ENCODE peak calls at places on chromosomes 1 and 21, in seven cellular contexts. F is thoracic aorta, X is pancreas, M is foreskin fibroblast, P is SK-N-SH, Z is Peyer's patch, G is heart left ventricle. L is an unnamed sample.

GRCh38 chr1:84740050-84740714 is 49.9 kb upstream of the SSX2IP start:
- DNase-seq in F (no peak), X (no peak), M (no peak), P (no peak), Z (no peak), G (no peak), L (no peak)

GRCh38 chr1:226627924-226628623 is 79.5 kb downstream of the STUM start:
- DNase-seq in F (no peak), X (no peak), M (no peak), P (no peak), Z (peak), G (no peak), L (no peak)

GRCh38 chr1:152495066-152495675 is 15.4 kb upstream of the LCE5A start:
- DNase-seq in F (no peak), X (no peak), M (no peak), P (peak), Z (peak), G (no peak), L (peak)

GRCh38 chr1:226541631-226542622 is 6.6 kb upstream of the STUM start:
- DNase-seq in F (no peak), X (peak), M (peak), P (no peak), Z (peak), G (peak), L (peak)

GRCh38 chr1:44103270-44104131 is 15.1 kb upstream of the KLF17 start:
- DNase-seq in F (no peak), X (peak), M (peak), P (no peak), Z (no peak), G (no peak), L (no peak)

GRCh38 chr21:25171438-25171837 is 435.8 kb downstream of the MRPL39 start:
- DNase-seq in F (no peak), X (no peak), M (no peak), P (no peak), Z (no peak), G (no peak), L (peak)

GRCh38 chr1:6612641-6613360 is 730 bp upstream of the PHF13 start:
- DNase-seq in F (no peak), X (peak), M (peak), P (peak), Z (peak), G (peak), L (peak)

GRCh38 chr1:98119793-98120192 is 199.0 kb upstream of the DPYD start:
- DNase-seq in F (no peak), X (peak), M (peak), P (no peak), Z (no peak), G (no peak), L (peak)

GRCh38 chr1:8202182-8202905 is 115.6 kb upstream of the SLC45A1 start:
- DNase-seq in F (peak), X (peak), M (peak), P (no peak), Z (peak), G (peak), L (peak)

GRCh38 chr1:172906778-172907592 is 143.8 kb downstream of the TNFSF18 start:
- DNase-seq in F (no peak), X (no peak), M (peak), P (no peak), Z (peak), G (no peak), L (peak)

GRCh38 chr1:247324913-247325312 is 6.8 kb downstream of the ZNF496 start:
- DNase-seq in F (no peak), X (no peak), M (no peak), P (no peak), Z (no peak), G (no peak), L (no peak)

GRCh38 chr1:20787775-20788488 is 825 bp upstream of the HP1BP3 start:
- DNase-seq in F (no peak), X (no peak), M (peak), P (peak), Z (no peak), G (no peak), L (peak)

GRCh38 chr1:157090771-157091170 is 8.8 kb downstream of the ETV3L start:
- DNase-seq in F (no peak), X (no peak), M (no peak), P (no peak), Z (peak), G (no peak), L (no peak)

GRCh38 chr1:201191723-201192477 is 1.3 kb downstream of the IGFN1 start:
- DNase-seq in F (no peak), X (no peak), M (peak), P (no peak), Z (no peak), G (no peak), L (peak)

GRCh38 chr1:201955750-201956143 is 444 bp downstream of the TIMM17A start:
- DNase-seq in F (no peak), X (no peak), M (no peak), P (no peak), Z (no peak), G (no peak), L (no peak)

GRCh38 chr1:156812293-156812990 is 4.2 kb downstream of the SH2D2A start:
- DNase-seq in F (no peak), X (no peak), M (peak), P (no peak), Z (peak), G (no peak), L (no peak)

GRCh38 chr21:39730418-39731107 is 14.4 kb upstream of the IGSF5 start:
- DNase-seq in F (no peak), X (no peak), M (no peak), P (no peak), Z (no peak), G (no peak), L (no peak)

GRCh38 chr1:24901791-24902470 is 28.1 kb downstream of the RUNX3 start:
- DNase-seq in F (no peak), X (no peak), M (no peak), P (no peak), Z (peak), G (no peak), L (no peak)

GRCh38 chr1:36523230-36523495 is 40.5 kb upstream of the CSF3R start:
- DNase-seq in F (no peak), X (no peak), M (no peak), P (no peak), Z (no peak), G (no peak), L (no peak)

GRCh38 chr1:2945821-2946231 is 75.4 kb upstream of the ACTRT2 start:
- DNase-seq in F (no peak), X (peak), M (no peak), P (no peak), Z (no peak), G (peak), L (no peak)

GRCh38 chr1:227884370-227885134 is 63.2 kb downstream of the WNT9A start:
- DNase-seq in F (no peak), X (no peak), M (no peak), P (peak), Z (peak), G (no peak), L (no peak)

GRCh38 chr1:153616885-153617428 is 832 bp upstream of the S100A14 start:
- DNase-seq in F (no peak), X (no peak), M (no peak), P (no peak), Z (peak), G (no peak), L (no peak)

GRCh38 chr21:21246007-21246406 is 247.8 kb downstream of the NCAM2 start:
- DNase-seq in F (no peak), X (no peak), M (no peak), P (no peak), Z (no peak), G (no peak), L (no peak)

GRCh38 chr1:164771001-164771550 is 212.1 kb downstream of the PBX1 start:
- DNase-seq in F (no peak), X (no peak), M (no peak), P (no peak), Z (no peak), G (no peak), L (no peak)

GRCh38 chr1:7172804-7173203 is 387.6 kb downstream of the CAMTA1 start:
- DNase-seq in F (no peak), X (no peak), M (no peak), P (no peak), Z (no peak), G (peak), L (no peak)

GRCh38 chr1:234710381-234710780 is 100.4 kb upstream of the IRF2BP2 start:
- DNase-seq in F (no peak), X (no peak), M (no peak), P (no peak), Z (no peak), G (no peak), L (no peak)

GRCh38 chr1:2462819-2463218 is 13.3 kb upstream of the PLCH2 start:
- DNase-seq in F (no peak), X (no peak), M (no peak), P (no peak), Z (no peak), G (no peak), L (no peak)

GRCh38 chr1:204448321-204448964 is 36.8 kb upstream of the PPP1R15B start:
- DNase-seq in F (no peak), X (no peak), M (no peak), P (no peak), Z (peak), G (no peak), L (no peak)

GRCh38 chr1:162854245-162854860 is 6.6 kb downstream of the CCDC190 start:
- DNase-seq in F (no peak), X (peak), M (peak), P (peak), Z (peak), G (peak), L (peak)

GRCh38 chr1:199422206-199422605 is 605.3 kb upstream of the NR5A2 start:
- DNase-seq in F (no peak), X (no peak), M (peak), P (peak), Z (no peak), G (no peak), L (peak)

GRCh38 chr1:26787381-26787705 is 407 bp upstream of the PIGV start:
- DNase-seq in F (no peak), X (no peak), M (peak), P (no peak), Z (peak), G (no peak), L (peak)

GRCh38 chr1:216055004-216055403 is 368.2 kb downstream of the USH2A start:
- DNase-seq in F (no peak), X (no peak), M (no peak), P (no peak), Z (no peak), G (no peak), L (no peak)

GRCh38 chr1:55244476-55245109 is 29.4 kb upstream of the USP24 start:
- DNase-seq in F (no peak), X (no peak), M (peak), P (no peak), Z (no peak), G (no peak), L (peak)

GRCh38 chr1:55812281-55812680 is 597.1 kb upstream of the USP24 start:
- DNase-seq in F (no peak), X (no peak), M (peak), P (no peak), Z (no peak), G (no peak), L (peak)

GRCh38 chr1:19258353-19258752 is 6.7 kb downstream of the MRTO4 start:
- DNase-seq in F (no peak), X (no peak), M (no peak), P (no peak), Z (no peak), G (no peak), L (no peak)

GRCh38 chr1:19257178-19257914 is 5.7 kb downstream of the MRTO4 start:
- DNase-seq in F (no peak), X (no peak), M (no peak), P (no peak), Z (no peak), G (peak), L (peak)

GRCh38 chr1:19262728-19263127 is 11.1 kb downstream of the MRTO4 start:
- DNase-seq in F (no peak), X (no peak), M (no peak), P (no peak), Z (no peak), G (no peak), L (no peak)

GRCh38 chr1:19260211-19261138 is 8.9 kb downstream of the MRTO4 start:
- DNase-seq in F (no peak), X (no peak), M (peak), P (no peak), Z (no peak), G (no peak), L (peak)

DNA sequence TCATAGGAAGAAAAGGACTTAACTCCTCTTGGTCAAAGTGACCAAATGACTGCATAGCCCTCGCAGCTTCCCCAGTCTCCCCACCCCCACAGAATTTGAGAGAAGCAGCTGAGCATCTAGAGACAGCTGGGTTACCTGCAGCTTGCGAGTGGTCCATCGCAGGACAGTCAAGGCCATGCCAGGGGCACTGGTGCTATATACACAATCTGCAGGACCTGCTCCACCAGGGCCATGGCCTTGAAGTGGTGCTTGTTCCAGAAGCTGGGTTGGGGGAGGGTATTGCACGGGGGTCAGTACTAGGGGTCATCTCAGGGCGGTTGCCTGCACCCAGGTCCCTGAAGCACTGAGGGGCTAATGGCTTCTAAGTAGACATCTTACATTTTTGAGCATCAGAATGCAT is 10.4 kb downstream of the MRTO4 start:
- DNase-seq in F (no peak), X (no peak), M (no peak), P (no peak), Z (no peak), G (no peak), L (no peak)
- H3K4me3 ChIP-seq in F (no peak), X (no peak), M (no peak), P (no peak), Z (no peak), G (no peak), L (no peak)

GRCh38 chr1:82755671-82756070 is 954.9 kb downstream of the ADGRL2 start:
- DNase-seq in F (no peak), X (no peak), M (no peak), P (no peak), Z (no peak), G (no peak), L (no peak)

GRCh38 chr1:82762829-82763532 is 962.2 kb downstream of the ADGRL2 start:
- DNase-seq in F (no peak), X (no peak), M (no peak), P (no peak), Z (no peak), G (no peak), L (no peak)

GRCh38 chr1:82759035-82759434 is 958.3 kb downstream of the ADGRL2 start:
- DNase-seq in F (no peak), X (no peak), M (no peak), P (no peak), Z (no peak), G (no peak), L (no peak)
- TF ChIP-seq CTCF in F (no peak), X (no peak), M (no peak), P (peak), Z (no peak), G (no peak), L (no peak)

DNA sequence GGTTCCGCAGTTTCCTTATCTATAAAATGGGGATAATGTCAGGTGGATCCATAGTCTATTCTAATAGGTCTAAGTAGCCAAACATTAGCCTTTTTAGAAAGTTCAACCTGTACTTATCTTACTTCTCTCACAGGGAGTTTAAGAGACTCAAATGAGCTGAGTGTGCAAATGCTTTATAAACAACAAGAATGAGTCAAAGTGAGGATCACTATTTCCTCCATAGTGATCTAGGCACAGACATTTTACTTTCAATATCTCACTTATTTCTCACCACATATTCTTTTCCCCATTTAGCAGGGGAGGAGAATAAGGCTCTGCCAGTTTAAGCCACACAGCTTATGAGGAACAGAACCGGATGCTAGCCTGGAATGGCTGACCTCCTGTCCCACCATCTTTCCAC is 92.1 kb upstream of the LMO4 start:
- DNase-seq in F (no peak), X (no peak), M (no peak), P (no peak), Z (no peak), G (no peak), L (no peak)
- H3K4me3 ChIP-seq in F (no peak), X (no peak), M (no peak), P (no peak), Z (no peak), G (no peak), L (no peak)

GRCh38 chr21:45114072-45114471 is 39.7 kb downstream of the ADARB1 start:
- DNase-seq in F (no peak), X (no peak), M (no peak), P (no peak), Z (no peak), G (no peak), L (no peak)
- TF ChIP-seq CTCF in F (no peak), X (no peak), M (no peak), P (no peak), Z (no peak), G (no peak), L (no peak)

DNA sequence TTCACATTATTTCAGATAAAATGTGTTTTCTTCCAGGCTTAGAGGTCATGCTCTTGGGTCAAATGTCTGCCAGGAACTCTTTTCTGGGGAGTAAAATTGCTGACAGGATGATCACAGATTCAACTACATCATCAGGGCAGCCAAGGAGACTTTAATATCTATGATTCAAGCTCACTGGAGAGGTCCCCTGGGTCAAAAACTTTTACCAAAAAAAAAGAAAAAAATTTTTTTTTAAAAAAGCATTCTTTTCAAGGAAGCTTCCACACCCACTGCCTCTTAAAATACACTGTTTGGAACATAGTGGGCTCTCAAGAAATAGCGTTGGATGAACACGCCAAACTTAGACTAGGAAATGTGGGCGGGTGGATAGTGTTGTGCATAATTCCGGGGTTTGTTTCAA is 81.3 kb downstream of the TIAM1 start:
- DNase-seq in F (no peak), X (no peak), M (no peak), P (no peak), Z (no peak), G (no peak), L (no peak)
- H3K4me3 ChIP-seq in F (no peak), X (no peak), M (no peak), P (no peak), Z (no peak), G (no peak), L (no peak)

DNA sequence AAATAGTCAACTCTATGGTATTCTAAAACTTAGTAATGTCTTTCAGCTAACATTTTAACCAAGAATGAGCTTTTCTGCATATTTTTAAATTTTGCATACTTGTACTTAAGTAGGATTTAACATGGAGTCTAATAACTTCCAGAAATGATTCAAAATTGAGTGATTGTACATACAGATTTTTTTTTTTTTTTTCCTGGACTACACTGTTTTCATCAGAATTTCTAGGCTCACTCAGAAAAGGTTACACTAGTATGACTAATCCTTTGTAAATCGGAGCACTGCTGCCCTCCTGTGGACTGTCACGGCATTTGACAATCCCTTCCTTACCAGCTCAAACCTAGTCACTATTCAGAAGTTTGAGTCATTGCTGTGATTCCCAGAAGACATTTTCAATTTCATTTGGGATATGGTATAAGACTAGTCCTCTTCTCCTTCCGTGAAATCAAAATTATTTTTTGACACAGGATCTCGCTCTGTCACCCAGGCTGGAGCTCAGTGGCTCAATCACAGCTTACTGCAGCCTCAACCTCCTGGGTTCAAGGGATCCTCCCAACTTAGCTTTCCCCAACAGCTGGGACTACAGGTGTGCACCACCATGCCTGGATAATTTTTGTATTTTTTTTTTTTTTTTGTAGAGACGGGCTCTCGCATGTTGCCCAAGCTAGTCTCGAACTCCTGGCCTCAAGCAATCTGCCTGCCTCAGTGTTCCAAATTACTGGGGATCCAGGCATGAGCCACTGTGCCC is 45.5 kb downstream of the CD46 start:
- DNase-seq in F (peak), X (peak), M (peak), P (peak), Z (peak), G (peak), L (peak)
- TF ChIP-seq CTCF in F (peak), X (peak), M (peak), P (peak), Z (peak), G (peak), L (peak)

GRCh38 chr1:178371236-178371635 is 125.5 kb downstream of the CLEC20A start:
- DNase-seq in F (no peak), X (no peak), M (peak), P (no peak), Z (no peak), G (no peak), L (peak)
- H3K4me3 ChIP-seq in F (peak), X (peak), M (peak), P (no peak), Z (peak), G (peak), L (peak)

DNA sequence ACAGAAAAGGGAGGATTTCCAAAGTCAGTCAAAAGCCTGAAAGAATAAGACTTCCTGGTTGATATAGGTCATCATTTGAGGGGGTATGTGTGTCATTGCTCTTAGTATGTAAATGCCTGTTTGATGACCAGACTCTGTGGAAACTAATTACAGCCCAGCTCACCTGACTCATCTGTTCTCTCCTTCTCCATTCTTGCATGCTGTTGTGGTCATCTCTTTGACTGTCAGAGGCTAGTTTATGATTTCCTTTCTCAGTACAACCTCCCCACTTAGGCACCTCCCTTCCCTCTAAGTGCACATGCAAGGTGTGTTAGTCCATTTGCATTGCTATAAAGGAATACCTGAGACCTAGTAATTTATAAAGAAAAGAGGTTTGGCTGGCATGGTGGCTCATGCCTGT is 2.4 kb upstream of the C1orf116 start:
- DNase-seq in F (no peak), X (no peak), M (peak), P (no peak), Z (no peak), G (no peak), L (no peak)
- TF ChIP-seq CTCF in F (no peak), X (no peak), M (no peak), P (no peak), Z (no peak), G (no peak), L (no peak)

DNA sequence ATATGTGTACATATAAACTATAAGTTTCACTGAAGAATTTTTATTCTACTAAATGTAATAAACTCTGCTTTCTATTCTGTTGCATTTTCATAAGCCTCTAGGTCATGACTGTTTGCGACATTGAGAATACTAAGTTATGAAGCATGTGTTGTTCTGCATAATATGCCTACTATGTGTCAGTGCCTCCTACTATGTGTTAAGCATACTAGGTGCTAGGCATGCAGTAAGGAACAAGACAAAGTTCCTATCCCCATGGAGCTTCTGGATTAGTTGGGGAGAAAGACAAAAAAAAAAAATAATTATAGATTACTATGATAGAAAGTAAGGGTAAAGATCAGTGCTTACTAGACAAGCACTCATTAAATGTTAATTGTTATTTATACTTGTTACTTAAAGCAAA is 1.3 kb downstream of the SDCCAG8 start:
- DNase-seq in F (no peak), X (no peak), M (no peak), P (no peak), Z (no peak), G (no peak), L (no peak)
- H3K4me3 ChIP-seq in F (peak), X (peak), M (peak), P (peak), Z (peak), G (peak), L (peak)

L was measured in fibroblast of pulmonary artery.